ENCODE peak calls at places on chromosomes 3 and 15, in six cellular contexts. One of them, this sample, is unnamed.
A peak's percentile ranks its signal among the peaks of the same experiment; 100 is the strongest.

GRCh38 chr3:9808345-9809037 is 1.6 kb upstream of the TTLL3 start:
- DNase-seq in K562: peak; percentile 44
- DNase-seq in GM12878: no peak
- DNase-seq in HepG2: peak; percentile 31
- DNase-seq in endothelial cell of umbilical vein: peak; percentile 29
- DNase-seq in A549: peak; percentile 70
- DNase-seq in this sample: peak; percentile 56

GRCh38 chr3:112858410-112859069 is 11.9 kb upstream of the CD200R1L start:
- DNase-seq in GM12878: no peak
- DNase-seq in A549: no peak
- DNase-seq in endothelial cell of umbilical vein: no peak
- DNase-seq in K562: peak; percentile 1
- DNase-seq in HepG2: no peak
- DNase-seq in this sample: peak; percentile 87

GRCh38 chr3:184345678-184346144 is 8.3 kb downstream of the FAM131A start:
- DNase-seq in HepG2: peak; percentile 84
- DNase-seq in GM12878: no peak
- DNase-seq in K562: peak; percentile 88
- DNase-seq in endothelial cell of umbilical vein: peak; percentile 44
- DNase-seq in A549: peak; percentile 68
- DNase-seq in this sample: peak; percentile 60

GRCh38 chr3:188052229-188052965 is 101.6 kb upstream of the LPP start:
- DNase-seq in HepG2: peak; percentile 90
- DNase-seq in endothelial cell of umbilical vein: peak; percentile 36
- DNase-seq in K562: peak; percentile 6
- DNase-seq in GM12878: no peak
- DNase-seq in A549: no peak
- DNase-seq in this sample: peak; percentile 19

GRCh38 chr3:168884353-168884903 is 779.1 kb downstream of the MECOM start:
- DNase-seq in endothelial cell of umbilical vein: peak; percentile 86
- DNase-seq in GM12878: no peak
- DNase-seq in K562: no peak
- DNase-seq in HepG2: no peak
- DNase-seq in A549: peak; percentile 31
- DNase-seq in this sample: no peak

GRCh38 chr3:123552095-123552714 is 32.6 kb downstream of the HACD2 start:
- DNase-seq in A549: peak; percentile 18
- DNase-seq in endothelial cell of umbilical vein: peak; percentile 45
- DNase-seq in GM12878: no peak
- DNase-seq in K562: peak; percentile 3
- DNase-seq in HepG2: peak; percentile 4
- DNase-seq in this sample: peak; percentile 7

GRCh38 chr15:90583471-90584252 is 53.9 kb downstream of the CRTC3 start:
- DNase-seq in HepG2: no peak
- DNase-seq in A549: no peak
- DNase-seq in K562: no peak
- DNase-seq in endothelial cell of umbilical vein: no peak
- DNase-seq in GM12878: no peak
- DNase-seq in this sample: no peak

GRCh38 chr15:74800559-74801094 is 12.0 kb upstream of the LMAN1L start:
- DNase-seq in HepG2: no peak
- DNase-seq in GM12878: no peak
- DNase-seq in endothelial cell of umbilical vein: no peak
- DNase-seq in K562: no peak
- DNase-seq in A549: no peak
- DNase-seq in this sample: peak; percentile 74

GRCh38 chr3:10521772-10522441 is 16.5 kb upstream of the ATP2B2 start:
- DNase-seq in GM12878: no peak
- DNase-seq in HepG2: no peak
- DNase-seq in endothelial cell of umbilical vein: no peak
- DNase-seq in K562: no peak
- DNase-seq in A549: no peak
- DNase-seq in this sample: no peak

GRCh38 chr3:195849322-195850074 is 37.8 kb upstream of the MUC4 start:
- DNase-seq in A549: peak; percentile 62
- DNase-seq in HepG2: peak; percentile 21
- DNase-seq in endothelial cell of umbilical vein: peak; percentile 25
- DNase-seq in K562: no peak
- DNase-seq in GM12878: no peak
- DNase-seq in this sample: no peak

GRCh38 chr15:46710561-46710960 is 1006.7 kb upstream of the SEMA6D start:
- DNase-seq in HepG2: no peak
- DNase-seq in A549: no peak
- DNase-seq in K562: no peak
- DNase-seq in GM12878: no peak
- DNase-seq in endothelial cell of umbilical vein: no peak
- DNase-seq in this sample: no peak

GRCh38 chr3:23991236-23992050 is 46.4 kb downstream of the NR1D2 start:
- DNase-seq in K562: no peak
- DNase-seq in endothelial cell of umbilical vein: peak; percentile 76
- DNase-seq in GM12878: no peak
- DNase-seq in HepG2: no peak
- DNase-seq in A549: no peak
- DNase-seq in this sample: peak; percentile 25

GRCh38 chr3:65348596-65348995 is 660.8 kb upstream of the ADAMTS9 start:
- DNase-seq in endothelial cell of umbilical vein: no peak
- DNase-seq in GM12878: no peak
- DNase-seq in K562: no peak
- DNase-seq in HepG2: no peak
- DNase-seq in A549: peak; percentile 2
- DNase-seq in this sample: no peak

GRCh38 chr15:66981746-66982145 is 83.7 kb upstream of the SMAD3 start:
- DNase-seq in endothelial cell of umbilical vein: no peak
- DNase-seq in HepG2: no peak
- DNase-seq in K562: no peak
- DNase-seq in A549: no peak
- DNase-seq in GM12878: no peak
- DNase-seq in this sample: no peak
- TF ChIP-seq MYC in endothelial cell of umbilical vein: no peak
- TF ChIP-seq MYC in HepG2: no peak
- TF ChIP-seq MYC in K562: no peak
- TF ChIP-seq MYC in A549: no peak
- TF ChIP-seq MYC in GM12878: no peak
- TF ChIP-seq MYC in this sample: no peak

GRCh38 chr15:22916606-22917350 is 63.4 kb downstream of the CYFIP1 start:
- DNase-seq in K562: no peak
- DNase-seq in A549: no peak
- DNase-seq in endothelial cell of umbilical vein: no peak
- DNase-seq in GM12878: no peak
- DNase-seq in HepG2: no peak
- DNase-seq in this sample: no peak

GRCh38 chr15:22917556-22917955 is 62.6 kb downstream of the CYFIP1 start:
- DNase-seq in A549: no peak
- DNase-seq in endothelial cell of umbilical vein: no peak
- DNase-seq in K562: no peak
- DNase-seq in HepG2: no peak
- DNase-seq in GM12878: no peak
- DNase-seq in this sample: no peak

GRCh38 chr15:22918596-22919140 is 61.5 kb downstream of the CYFIP1 start:
- DNase-seq in GM12878: no peak
- DNase-seq in HepG2: no peak
- DNase-seq in K562: no peak
- DNase-seq in A549: no peak
- DNase-seq in endothelial cell of umbilical vein: no peak
- DNase-seq in this sample: no peak

GRCh38 chr15:22919171-22919570 is 61.0 kb downstream of the CYFIP1 start:
- DNase-seq in endothelial cell of umbilical vein: peak; percentile 38
- DNase-seq in K562: no peak
- DNase-seq in A549: no peak
- DNase-seq in GM12878: no peak
- DNase-seq in HepG2: no peak
- DNase-seq in this sample: no peak

DNA sequence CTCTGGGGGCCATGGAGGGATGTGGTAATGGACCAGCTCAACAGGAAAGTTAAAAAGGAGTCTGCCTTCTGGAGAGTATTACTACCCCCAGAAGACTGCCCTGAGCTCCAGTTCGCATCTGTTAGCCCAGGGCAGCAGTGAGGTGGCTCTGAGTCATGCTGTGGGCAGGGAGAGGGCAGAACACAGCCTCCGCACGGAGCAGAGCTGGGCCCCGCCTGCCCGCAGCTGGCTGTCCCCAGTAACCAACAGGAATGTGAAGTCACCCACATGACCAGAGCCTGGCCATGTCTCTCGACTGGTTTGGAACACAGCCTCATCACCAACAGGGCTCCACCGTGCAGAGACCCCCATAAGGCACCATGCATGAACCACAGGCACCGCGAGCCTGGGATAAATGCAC is 62.1 kb downstream of the CYFIP1 start:
- DNase-seq in K562: no peak
- DNase-seq in GM12878: no peak
- DNase-seq in endothelial cell of umbilical vein: no peak
- DNase-seq in HepG2: no peak
- DNase-seq in A549: peak; percentile 37
- DNase-seq in this sample: peak; percentile 19
- TF ChIP-seq MAX in K562: no peak
- TF ChIP-seq MAX in GM12878: no peak
- TF ChIP-seq MAX in endothelial cell of umbilical vein: no peak
- TF ChIP-seq MAX in HepG2: no peak
- TF ChIP-seq MAX in A549: no peak
- TF ChIP-seq MAX in this sample: no peak

DNA sequence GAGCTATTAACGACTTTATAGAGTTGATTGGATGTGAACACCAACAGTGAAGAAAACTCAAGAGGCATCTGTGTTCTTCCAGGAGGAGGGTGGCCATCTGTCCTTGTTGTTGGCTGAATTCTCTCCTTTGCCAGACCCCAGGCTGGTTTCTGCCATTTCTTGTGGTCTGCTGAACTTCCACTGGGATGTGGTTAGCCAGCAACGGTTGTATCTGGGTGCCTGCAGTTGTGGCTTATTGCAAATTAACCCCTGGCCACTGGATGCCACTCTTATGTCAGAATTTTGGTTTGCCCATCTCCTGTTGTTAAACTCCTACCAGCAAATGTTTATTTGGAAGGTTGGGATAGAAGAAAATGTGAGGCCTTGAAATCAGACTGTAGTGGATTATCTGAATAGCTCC is 163.6 kb upstream of the TBC1D5 start:
- DNase-seq in K562: no peak
- DNase-seq in HepG2: no peak
- DNase-seq in GM12878: no peak
- DNase-seq in endothelial cell of umbilical vein: no peak
- DNase-seq in A549: no peak
- DNase-seq in this sample: peak; percentile 96
- TF ChIP-seq CTCF in K562: no peak
- TF ChIP-seq CTCF in HepG2: no peak
- TF ChIP-seq CTCF in GM12878: no peak
- TF ChIP-seq CTCF in endothelial cell of umbilical vein: no peak
- TF ChIP-seq CTCF in A549: no peak
- TF ChIP-seq CTCF in this sample: peak; percentile 39

GRCh38 chr3:101998256-101998926 is 149.1 kb downstream of the NFKBIZ start:
- DNase-seq in A549: peak; percentile 13
- DNase-seq in K562: no peak
- DNase-seq in GM12878: no peak
- DNase-seq in HepG2: no peak
- DNase-seq in endothelial cell of umbilical vein: peak; percentile 8
- DNase-seq in this sample: no peak

GRCh38 chr3:101992861-101993260 is 143.5 kb downstream of the NFKBIZ start:
- DNase-seq in HepG2: no peak
- DNase-seq in endothelial cell of umbilical vein: no peak
- DNase-seq in A549: no peak
- DNase-seq in GM12878: no peak
- DNase-seq in K562: no peak
- DNase-seq in this sample: no peak

GRCh38 chr3:101994386-101994785 is 145.1 kb downstream of the NFKBIZ start:
- DNase-seq in endothelial cell of umbilical vein: no peak
- DNase-seq in HepG2: no peak
- DNase-seq in GM12878: no peak
- DNase-seq in K562: no peak
- DNase-seq in A549: no peak
- DNase-seq in this sample: no peak

GRCh38 chr3:101996832-101997231 is 147.5 kb downstream of the NFKBIZ start:
- DNase-seq in K562: no peak
- DNase-seq in GM12878: no peak
- DNase-seq in HepG2: no peak
- DNase-seq in endothelial cell of umbilical vein: no peak
- DNase-seq in A549: no peak
- DNase-seq in this sample: no peak

DNA sequence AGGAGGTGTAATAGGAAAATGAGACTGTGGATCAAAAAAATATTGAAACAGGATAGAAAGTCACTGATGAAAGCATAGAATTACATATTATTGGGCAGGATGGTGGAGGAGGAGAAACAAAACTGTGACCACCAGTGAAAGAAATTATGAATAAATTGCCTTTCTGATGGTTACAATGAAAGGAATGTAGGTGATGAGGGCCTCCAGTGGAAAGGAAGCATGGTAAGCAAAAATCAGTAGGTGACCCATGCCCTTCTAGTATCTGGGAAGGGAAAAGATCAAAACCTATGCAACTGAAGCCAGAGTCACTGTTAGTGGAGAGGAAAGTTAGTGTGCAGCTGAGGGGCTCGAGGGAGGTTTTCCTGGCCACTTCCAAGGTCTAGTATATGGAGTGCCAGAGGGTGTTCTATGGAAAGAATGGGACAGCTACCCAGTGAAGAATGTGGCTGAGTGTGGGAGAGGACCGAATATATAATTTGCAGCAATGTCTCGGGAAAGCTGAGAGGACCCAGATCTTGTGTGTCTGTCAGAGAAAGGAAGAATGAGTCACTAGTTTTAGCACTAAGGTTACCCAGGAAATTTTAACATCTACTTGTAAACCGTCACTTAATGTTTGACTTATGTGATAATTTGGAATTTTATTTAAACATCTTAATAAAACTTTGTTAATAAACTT is 146.2 kb downstream of the NFKBIZ start:
- DNase-seq in A549: no peak
- DNase-seq in GM12878: no peak
- DNase-seq in K562: no peak
- DNase-seq in HepG2: no peak
- DNase-seq in endothelial cell of umbilical vein: no peak
- DNase-seq in this sample: peak; percentile 8
- TF ChIP-seq MYC in A549: no peak
- TF ChIP-seq MYC in GM12878: no peak
- TF ChIP-seq MYC in K562: no peak
- TF ChIP-seq MYC in HepG2: no peak
- TF ChIP-seq MYC in endothelial cell of umbilical vein: no peak
- TF ChIP-seq MYC in this sample: no peak

GRCh38 chr3:127781411-127782001 is 40.8 kb downstream of the MGLL start:
- DNase-seq in GM12878: no peak
- DNase-seq in endothelial cell of umbilical vein: no peak
- DNase-seq in A549: no peak
- DNase-seq in HepG2: no peak
- DNase-seq in K562: no peak
- DNase-seq in this sample: no peak
- TF ChIP-seq MAX in GM12878: no peak
- TF ChIP-seq MAX in endothelial cell of umbilical vein: no peak
- TF ChIP-seq MAX in A549: no peak
- TF ChIP-seq MAX in HepG2: no peak
- TF ChIP-seq MAX in K562: no peak
- TF ChIP-seq MAX in this sample: no peak

This sample was measured in NB4.